ENCODE peak calls at places on chromosome 4, in ten cellular contexts. T is upper lobe of right lung; F is T-cell; A is A549; E is posterior cingulate gyrus; U is ELF-1; N is activated CD4-positive, alpha-beta T cell treated with anti-CD3 and anti-CD28 coated beads, Interleukin-2, amount 10 ng/mL, durations not matched to agents 7 days and 5 days; S is stimulated activated CD8-positive, alpha-beta memory T cell treated with anti-CD3 and anti-CD28 coated beads, Interleukin-7, amount 100 ng/mL, for 24 hours; W is GM12865; J is kidney epithelial cell. K is an unnamed sample.

GRCh38 chr4:40848251-40848650 is 98.5 kb downstream of the NSUN7 start:
- DNase-seq in S (no peak), U (peak; percentile 78), F (no peak), T (no peak), A (no peak), E (no peak), J (no peak), W (no peak), N (no peak), K (no peak)

GRCh38 chr4:104490096-104490769 is 4.5 kb downstream of the CXXC4 start:
- DNase-seq in S (no peak), N (no peak), F (no peak), E (peak; percentile 52), U (no peak), A (peak; percentile 3), W (peak; percentile 83), J (no peak), T (peak; percentile 59), K (no peak)

GRCh38 chr4:80049813-80050534 is 23.1 kb downstream of the ANTXR2 start:
- DNase-seq in W (no peak), J (no peak), A (no peak), F (no peak), U (no peak), E (no peak), S (no peak), N (no peak), T (no peak), K (no peak)

GRCh38 chr4:7295201-7295916 is 103.0 kb downstream of the SORCS2 start:
- DNase-seq in N (no peak), E (peak; percentile 88), S (no peak), T (peak; percentile 79), F (no peak), W (no peak), A (no peak), U (no peak), J (no peak), K (no peak)

GRCh38 chr4:98939892-98940298 is 11.0 kb upstream of the EIF4E start:
- DNase-seq in U (peak; percentile 60), E (no peak), J (no peak), S (no peak), W (peak; percentile 31), A (peak; percentile 56), F (no peak), N (peak; percentile 6), T (no peak), K (peak; percentile 30)

GRCh38 chr4:100778431-100778830 is 260.6 kb upstream of the EMCN start:
- DNase-seq in W (no peak), S (no peak), N (no peak), T (no peak), A (no peak), U (no peak), E (no peak), J (no peak), F (no peak), K (peak; percentile 62)

GRCh38 chr4:36215627-36216026 is 28.7 kb downstream of the ARAP2 start:
- DNase-seq in F (no peak), T (no peak), W (no peak), A (no peak), J (no peak), N (no peak), S (no peak), E (no peak), U (no peak), K (no peak)

GRCh38 chr4:119227690-119228089 is 15.2 kb downstream of the USP53 start:
- DNase-seq in A (no peak), N (no peak), S (no peak), U (no peak), F (no peak), W (no peak), E (no peak), T (no peak), J (no peak), K (no peak)

GRCh38 chr4:14807857-14808256 is 194.4 kb upstream of the CPEB2 start:
- DNase-seq in S (no peak), T (no peak), J (no peak), E (no peak), W (no peak), U (no peak), N (no peak), F (no peak), A (no peak), K (no peak)

GRCh38 chr4:175633310-175633709 is 178.8 kb downstream of the GPM6A start:
- DNase-seq in U (no peak), E (no peak), F (no peak), T (no peak), S (no peak), J (no peak), N (no peak), W (no peak), A (no peak), K (no peak)

GRCh38 chr4:56435001-56435747 is at the start of gene PPAT:
- DNase-seq in N (peak; percentile 98), E (peak; percentile 95), A (peak; percentile 97), W (peak; percentile 99), T (peak; percentile 99), U (peak; percentile 99), F (peak; percentile 97), J (peak; percentile 80), S (peak; percentile 97), K (peak; percentile 96)

GRCh38 chr4:54322817-54323417 is 93.8 kb downstream of the PDGFRA start:
- DNase-seq in T (peak; percentile 70), N (peak; percentile 59), U (peak; percentile 84), W (peak; percentile 79), E (peak; percentile 66), J (peak; percentile 9), S (no peak), F (no peak), A (peak; percentile 55), K (peak; percentile 17)

GRCh38 chr4:51965862-51966261 is 54.3 kb downstream of the LRRC66 start:
- DNase-seq in A (no peak), N (no peak), U (no peak), T (no peak), S (no peak), J (no peak), E (no peak), W (no peak), F (no peak), K (no peak)

GRCh38 chr4:113684534-113685091 is 76.9 kb downstream of the CAMK2D start:
- DNase-seq in F (no peak), J (no peak), E (peak; percentile 27), T (no peak), A (peak; percentile 67), W (no peak), S (no peak), U (peak; percentile 67), N (no peak), K (peak; percentile 5)

GRCh38 chr4:93187892-93188291 is 640.7 kb upstream of the ATOH1 start:
- DNase-seq in N (no peak), W (no peak), J (no peak), F (no peak), S (no peak), E (no peak), T (no peak), A (no peak), U (no peak), K (no peak)

GRCh38 chr4:116537828-116538227 is 547.5 kb downstream of the TRAM1L1 start:
- DNase-seq in N (no peak), A (no peak), U (no peak), E (no peak), J (no peak), T (no peak), W (no peak), F (no peak), S (no peak), K (no peak)

GRCh38 chr4:81804849-81805248 is 333.1 kb upstream of the RASGEF1B start:
- DNase-seq in A (no peak), E (no peak), S (no peak), F (no peak), J (no peak), W (no peak), N (no peak), U (no peak), T (no peak), K (no peak)

GRCh38 chr4:74374128-74374527 is 9.2 kb downstream of the EREG start:
- DNase-seq in J (no peak), E (no peak), U (no peak), N (no peak), T (no peak), W (no peak), S (no peak), A (no peak), F (no peak), K (no peak)

GRCh38 chr4:105990933-105991332 is 95.7 kb downstream of the NPNT start:
- DNase-seq in J (peak; percentile 73), S (no peak), T (peak; percentile 78), N (no peak), E (peak; percentile 24), F (no peak), U (no peak), A (peak; percentile 4), W (peak; percentile 20), K (no peak)

GRCh38 chr4:83828601-83829000 is 292.7 kb downstream of the GPAT3 start:
- DNase-seq in J (no peak), A (no peak), W (no peak), U (no peak), E (no peak), F (no peak), T (no peak), N (no peak), S (no peak), K (no peak)

GRCh38 chr4:114287079-114287696 is 307.7 kb upstream of the ARSJ start:
- DNase-seq in U (peak; percentile 1), J (no peak), A (no peak), N (no peak), W (no peak), F (no peak), S (no peak), E (no peak), T (no peak), K (no peak)

GRCh38 chr4:67885727-67886126 is 1.9 kb upstream of the TMPRSS11D start:
- DNase-seq in W (no peak), U (no peak), T (no peak), E (no peak), F (no peak), N (no peak), J (peak; percentile 70), A (peak; percentile 29), S (no peak), K (no peak)

K was measured in MV-4-11.